ENCODE peak calls at places on chromosomes 7 and 10, in five cellular contexts. One of them, this sample, is unnamed.

GRCh38 chr7:143447500-143447899 is 4.2 kb downstream of the TAS2R60 start:
- DNase-seq in AG04450: no peak
- DNase-seq in fibroblast of pulmonary artery: no peak
- DNase-seq in cardiac muscle cell: no peak
- DNase-seq in CD8-positive, alpha-beta T cell: no peak
- DNase-seq in this sample: no peak

GRCh38 chr10:24153016-24153415 is 55.9 kb upstream of the KIAA1217 start:
- DNase-seq in cardiac muscle cell: no peak
- DNase-seq in AG04450: no peak
- DNase-seq in fibroblast of pulmonary artery: no peak
- DNase-seq in CD8-positive, alpha-beta T cell: no peak
- DNase-seq in this sample: peak

GRCh38 chr7:68400783-68401182 is 1197.5 kb upstream of the AUTS2 start:
- DNase-seq in fibroblast of pulmonary artery: no peak
- DNase-seq in AG04450: no peak
- DNase-seq in CD8-positive, alpha-beta T cell: no peak
- DNase-seq in cardiac muscle cell: no peak
- DNase-seq in this sample: no peak

GRCh38 chr7:40584667-40585433 is 450.0 kb downstream of the SUGCT start:
- DNase-seq in AG04450: no peak
- DNase-seq in fibroblast of pulmonary artery: no peak
- DNase-seq in cardiac muscle cell: no peak
- DNase-seq in CD8-positive, alpha-beta T cell: no peak
- DNase-seq in this sample: peak

GRCh38 chr10:70478191-70479160 is at the start of gene PALD1:
- DNase-seq in CD8-positive, alpha-beta T cell: no peak
- DNase-seq in fibroblast of pulmonary artery: peak
- DNase-seq in cardiac muscle cell: peak
- DNase-seq in AG04450: no peak
- DNase-seq in this sample: peak

GRCh38 chr7:53325061-53325460 is 289.6 kb downstream of the POM121L12 start:
- DNase-seq in AG04450: no peak
- DNase-seq in fibroblast of pulmonary artery: no peak
- DNase-seq in CD8-positive, alpha-beta T cell: no peak
- DNase-seq in cardiac muscle cell: no peak
- DNase-seq in this sample: peak

GRCh38 chr7:20778063-20778721 is 8.5 kb downstream of the SP8 start:
- DNase-seq in CD8-positive, alpha-beta T cell: no peak
- DNase-seq in fibroblast of pulmonary artery: peak
- DNase-seq in AG04450: no peak
- DNase-seq in cardiac muscle cell: peak
- DNase-seq in this sample: peak

GRCh38 chr7:76064208-76064970 is 16.5 kb downstream of the MDH2 start:
- DNase-seq in CD8-positive, alpha-beta T cell: no peak
- DNase-seq in AG04450: no peak
- DNase-seq in cardiac muscle cell: no peak
- DNase-seq in fibroblast of pulmonary artery: no peak
- DNase-seq in this sample: no peak

GRCh38 chr10:44180321-44181154 is 204.4 kb downstream of the CXCL12 start:
- DNase-seq in CD8-positive, alpha-beta T cell: no peak
- DNase-seq in cardiac muscle cell: no peak
- DNase-seq in AG04450: peak
- DNase-seq in fibroblast of pulmonary artery: peak
- DNase-seq in this sample: peak

GRCh38 chr10:30052062-30052461 is 7.3 kb downstream of the JCAD start:
- DNase-seq in AG04450: no peak
- DNase-seq in fibroblast of pulmonary artery: no peak
- DNase-seq in cardiac muscle cell: no peak
- DNase-seq in CD8-positive, alpha-beta T cell: no peak
- DNase-seq in this sample: no peak

GRCh38 chr7:15795371-15795770 is 108.9 kb upstream of the MEOX2 start:
- DNase-seq in CD8-positive, alpha-beta T cell: no peak
- DNase-seq in cardiac muscle cell: no peak
- DNase-seq in AG04450: no peak
- DNase-seq in fibroblast of pulmonary artery: peak
- DNase-seq in this sample: no peak

GRCh38 chr7:24576171-24577052 is 3.2 kb downstream of the PALS2 start:
- DNase-seq in CD8-positive, alpha-beta T cell: no peak
- DNase-seq in cardiac muscle cell: peak
- DNase-seq in fibroblast of pulmonary artery: peak
- DNase-seq in AG04450: peak
- DNase-seq in this sample: peak

GRCh38 chr10:91298224-91298862 is 77.9 kb downstream of the PCGF5 start:
- DNase-seq in fibroblast of pulmonary artery: peak
- DNase-seq in CD8-positive, alpha-beta T cell: peak
- DNase-seq in cardiac muscle cell: peak
- DNase-seq in AG04450: peak
- DNase-seq in this sample: peak

GRCh38 chr10:126135939-126136595 is 239.7 kb downstream of the FANK1 start:
- DNase-seq in CD8-positive, alpha-beta T cell: no peak
- DNase-seq in fibroblast of pulmonary artery: no peak
- DNase-seq in cardiac muscle cell: no peak
- DNase-seq in AG04450: no peak
- DNase-seq in this sample: no peak

GRCh38 chr10:80664071-80664680 is 126.5 kb downstream of the SH2D4B start:
- DNase-seq in fibroblast of pulmonary artery: peak
- DNase-seq in CD8-positive, alpha-beta T cell: no peak
- DNase-seq in AG04450: no peak
- DNase-seq in cardiac muscle cell: peak
- DNase-seq in this sample: peak

GRCh38 chr10:6058677-6059475 is 3.3 kb downstream of the IL2RA start:
- DNase-seq in AG04450: no peak
- DNase-seq in cardiac muscle cell: no peak
- DNase-seq in fibroblast of pulmonary artery: no peak
- DNase-seq in CD8-positive, alpha-beta T cell: no peak
- DNase-seq in this sample: no peak

GRCh38 chr10:64733980-64734379 is 1212.8 kb downstream of the REEP3 start:
- DNase-seq in CD8-positive, alpha-beta T cell: no peak
- DNase-seq in fibroblast of pulmonary artery: peak
- DNase-seq in AG04450: no peak
- DNase-seq in cardiac muscle cell: peak
- DNase-seq in this sample: peak

GRCh38 chr10:117075064-117075463 is 63.0 kb downstream of the VAX1 start:
- DNase-seq in AG04450: no peak
- DNase-seq in fibroblast of pulmonary artery: peak
- DNase-seq in cardiac muscle cell: no peak
- DNase-seq in CD8-positive, alpha-beta T cell: no peak
- DNase-seq in this sample: no peak

GRCh38 chr10:132248455-132249231 is 59.1 kb downstream of the STK32C start:
- DNase-seq in CD8-positive, alpha-beta T cell: peak
- DNase-seq in AG04450: no peak
- DNase-seq in fibroblast of pulmonary artery: peak
- DNase-seq in cardiac muscle cell: peak
- DNase-seq in this sample: peak

GRCh38 chr7:30744075-30744417 is 7.9 kb upstream of the INMT start:
- DNase-seq in CD8-positive, alpha-beta T cell: no peak
- DNase-seq in fibroblast of pulmonary artery: no peak
- DNase-seq in cardiac muscle cell: no peak
- DNase-seq in AG04450: no peak
- DNase-seq in this sample: no peak

GRCh38 chr7:36440880-36441279 is 51.2 kb downstream of the ANLN start:
- DNase-seq in CD8-positive, alpha-beta T cell: no peak
- DNase-seq in AG04450: no peak
- DNase-seq in cardiac muscle cell: peak
- DNase-seq in fibroblast of pulmonary artery: peak
- DNase-seq in this sample: peak

GRCh38 chr7:149196705-149197171 is 1.4 kb downstream of the ZNF282 start:
- DNase-seq in fibroblast of pulmonary artery: no peak
- DNase-seq in CD8-positive, alpha-beta T cell: no peak
- DNase-seq in cardiac muscle cell: peak
- DNase-seq in AG04450: no peak
- DNase-seq in this sample: no peak

GRCh38 chr10:33859319-33860022 is 525.0 kb upstream of the NRP1 start:
- DNase-seq in fibroblast of pulmonary artery: no peak
- DNase-seq in cardiac muscle cell: no peak
- DNase-seq in CD8-positive, alpha-beta T cell: no peak
- DNase-seq in AG04450: no peak
- DNase-seq in this sample: peak

GRCh38 chr10:79380125-79380917 is 33.1 kb downstream of the PPIF start:
- DNase-seq in fibroblast of pulmonary artery: peak
- DNase-seq in CD8-positive, alpha-beta T cell: no peak
- DNase-seq in AG04450: no peak
- DNase-seq in cardiac muscle cell: no peak
- DNase-seq in this sample: peak

GRCh38 chr7:157497744-157498541 is 161.1 kb downstream of the DNAJB6 start:
- DNase-seq in cardiac muscle cell: no peak
- DNase-seq in CD8-positive, alpha-beta T cell: no peak
- DNase-seq in fibroblast of pulmonary artery: no peak
- DNase-seq in AG04450: no peak
- DNase-seq in this sample: no peak

GRCh38 chr7:101153969-101154692 is at the start of gene AP1S1:
- DNase-seq in cardiac muscle cell: peak
- DNase-seq in CD8-positive, alpha-beta T cell: peak
- DNase-seq in fibroblast of pulmonary artery: peak
- DNase-seq in AG04450: peak
- DNase-seq in this sample: peak

GRCh38 chr10:132646443-132647097 is 109.0 kb downstream of the INPP5A start:
- DNase-seq in fibroblast of pulmonary artery: no peak
- DNase-seq in AG04450: no peak
- DNase-seq in cardiac muscle cell: no peak
- DNase-seq in CD8-positive, alpha-beta T cell: no peak
- DNase-seq in this sample: no peak

GRCh38 chr7:21364838-21365267 is 63.0 kb upstream of the SP4 start:
- DNase-seq in CD8-positive, alpha-beta T cell: no peak
- DNase-seq in fibroblast of pulmonary artery: no peak
- DNase-seq in AG04450: no peak
- DNase-seq in cardiac muscle cell: no peak
- DNase-seq in this sample: no peak

GRCh38 chr7:79453558-79454324 is at the start of gene MAGI2:
- DNase-seq in CD8-positive, alpha-beta T cell: no peak
- DNase-seq in cardiac muscle cell: peak
- DNase-seq in AG04450: peak
- DNase-seq in fibroblast of pulmonary artery: peak
- DNase-seq in this sample: peak

GRCh38 chr10:59255463-59255862 is 79.0 kb downstream of the PHYHIPL start:
- DNase-seq in CD8-positive, alpha-beta T cell: no peak
- DNase-seq in cardiac muscle cell: no peak
- DNase-seq in fibroblast of pulmonary artery: no peak
- DNase-seq in AG04450: no peak
- DNase-seq in this sample: no peak

GRCh38 chr7:22364023-22364422 is 7.1 kb upstream of the RAPGEF5 start:
- DNase-seq in fibroblast of pulmonary artery: no peak
- DNase-seq in AG04450: no peak
- DNase-seq in cardiac muscle cell: no peak
- DNase-seq in CD8-positive, alpha-beta T cell: no peak
- DNase-seq in this sample: no peak

GRCh38 chr10:116521424-116522305 is 24.1 kb upstream of the PNLIP start:
- DNase-seq in AG04450: peak
- DNase-seq in fibroblast of pulmonary artery: peak
- DNase-seq in cardiac muscle cell: peak
- DNase-seq in CD8-positive, alpha-beta T cell: no peak
- DNase-seq in this sample: peak

GRCh38 chr7:3009086-3009485 is 34.6 kb downstream of the CARD11 start:
- DNase-seq in AG04450: no peak
- DNase-seq in fibroblast of pulmonary artery: no peak
- DNase-seq in CD8-positive, alpha-beta T cell: no peak
- DNase-seq in cardiac muscle cell: no peak
- DNase-seq in this sample: no peak

GRCh38 chr7:82079527-82079926 is 309.7 kb upstream of the HGF start:
- DNase-seq in AG04450: no peak
- DNase-seq in CD8-positive, alpha-beta T cell: no peak
- DNase-seq in fibroblast of pulmonary artery: no peak
- DNase-seq in cardiac muscle cell: no peak
- DNase-seq in this sample: no peak

GRCh38 chr7:82081644-82082224 is 311.9 kb upstream of the HGF start:
- DNase-seq in CD8-positive, alpha-beta T cell: no peak
- DNase-seq in fibroblast of pulmonary artery: no peak
- DNase-seq in cardiac muscle cell: no peak
- DNase-seq in AG04450: no peak
- DNase-seq in this sample: no peak

GRCh38 chr7:82080254-82080924 is 310.5 kb upstream of the HGF start:
- DNase-seq in cardiac muscle cell: no peak
- DNase-seq in AG04450: no peak
- DNase-seq in CD8-positive, alpha-beta T cell: no peak
- DNase-seq in fibroblast of pulmonary artery: no peak
- DNase-seq in this sample: peak

GRCh38 chr7:82078807-82079206 is 309.0 kb upstream of the HGF start:
- DNase-seq in fibroblast of pulmonary artery: no peak
- DNase-seq in CD8-positive, alpha-beta T cell: no peak
- DNase-seq in AG04450: no peak
- DNase-seq in cardiac muscle cell: no peak
- DNase-seq in this sample: no peak
- H3K4me3 ChIP-seq in fibroblast of pulmonary artery: no peak
- H3K4me3 ChIP-seq in CD8-positive, alpha-beta T cell: no peak
- H3K4me3 ChIP-seq in AG04450: no peak
- H3K4me3 ChIP-seq in cardiac muscle cell: no peak
- H3K4me3 ChIP-seq in this sample: no peak

GRCh38 chr7:8761731-8762130 is 328.3 kb downstream of the NXPH1 start:
- DNase-seq in fibroblast of pulmonary artery: no peak
- DNase-seq in CD8-positive, alpha-beta T cell: no peak
- DNase-seq in AG04450: no peak
- DNase-seq in cardiac muscle cell: no peak
- DNase-seq in this sample: no peak
- H3K4me3 ChIP-seq in fibroblast of pulmonary artery: no peak
- H3K4me3 ChIP-seq in CD8-positive, alpha-beta T cell: no peak
- H3K4me3 ChIP-seq in AG04450: no peak
- H3K4me3 ChIP-seq in cardiac muscle cell: no peak
- H3K4me3 ChIP-seq in this sample: no peak

GRCh38 chr10:46014683-46015405 is 15.6 kb downstream of the NCOA4 start:
- DNase-seq in cardiac muscle cell: no peak
- DNase-seq in CD8-positive, alpha-beta T cell: no peak
- DNase-seq in AG04450: no peak
- DNase-seq in fibroblast of pulmonary artery: no peak
- DNase-seq in this sample: no peak
- H3K4me3 ChIP-seq in cardiac muscle cell: no peak
- H3K4me3 ChIP-seq in CD8-positive, alpha-beta T cell: no peak
- H3K4me3 ChIP-seq in AG04450: no peak
- H3K4me3 ChIP-seq in fibroblast of pulmonary artery: no peak
- H3K4me3 ChIP-seq in this sample: no peak

GRCh38 chr10:47314416-47314970 is 7.8 kb upstream of the GDF2 start:
- DNase-seq in CD8-positive, alpha-beta T cell: no peak
- DNase-seq in cardiac muscle cell: no peak
- DNase-seq in fibroblast of pulmonary artery: no peak
- DNase-seq in AG04450: no peak
- DNase-seq in this sample: no peak
- H3K4me3 ChIP-seq in CD8-positive, alpha-beta T cell: no peak
- H3K4me3 ChIP-seq in cardiac muscle cell: no peak
- H3K4me3 ChIP-seq in fibroblast of pulmonary artery: no peak
- H3K4me3 ChIP-seq in AG04450: no peak
- H3K4me3 ChIP-seq in this sample: no peak

This sample was measured in fibroblast of villous mesenchyme.